ENCODE peak calls at places on chromosomes 16 and 17, in five cellular contexts. G, T, Q, U and R are unnamed samples.

GRCh38 chr17:13158511-13159240 is 140.8 kb upstream of the ELAC2 start:
- DNase-seq in G (no peak), T (no peak), Q (no peak), U (no peak), R (no peak)

GRCh38 chr16:11797957-11798299 is 870 bp upstream of the ZC3H7A start:
- DNase-seq in G (peak; percentile 86), T (no peak), Q (peak; percentile 29), U (no peak), R (no peak)

GRCh38 chr17:9232155-9232475 is 210.8 kb downstream of the NTN1 start:
- DNase-seq in G (no peak), T (no peak), Q (no peak), U (no peak), R (no peak)

GRCh38 chr17:53924530-53925455 is 102.1 kb downstream of the KIF2B start:
- DNase-seq in G (no peak), T (no peak), Q (no peak), U (peak; percentile 0), R (no peak)

GRCh38 chr16:51134876-51135275 is 16.2 kb downstream of the SALL1 start:
- DNase-seq in G (no peak), T (no peak), Q (no peak), U (no peak), R (no peak)

GRCh38 chr17:16443390-16444257 is 28.3 kb downstream of the TRPV2 start:
- DNase-seq in G (no peak), T (no peak), Q (no peak), U (no peak), R (no peak)

GRCh38 chr16:25419681-25420080 is 162.0 kb upstream of the ZKSCAN2 start:
- DNase-seq in G (no peak), T (no peak), Q (no peak), U (no peak), R (no peak)

GRCh38 chr17:63785556-63785955 is 11.6 kb downstream of the DDX42 start:
- DNase-seq in G (no peak), T (no peak), Q (no peak), U (peak; percentile 76), R (peak; percentile 72)

GRCh38 chr16:71927383-71927782 is 32.1 kb downstream of the IST1 start:
- DNase-seq in G (no peak), T (peak; percentile 63), Q (peak; percentile 27), U (peak; percentile 92), R (peak; percentile 76)

GRCh38 chr16:75632857-75633256 is 9.8 kb upstream of the ADAT1 start:
- DNase-seq in G (no peak), T (no peak), Q (no peak), U (no peak), R (no peak)

GRCh38 chr17:49214665-49215360 is 4.3 kb downstream of the ABI3 start:
- DNase-seq in G (no peak), T (no peak), Q (peak; percentile 79), U (no peak), R (no peak)

GRCh38 chr17:16319969-16320368 is 33.3 kb downstream of the CENPV start:
- DNase-seq in G (no peak), T (no peak), Q (no peak), U (no peak), R (no peak)

GRCh38 chr16:80751167-80751566 is 53.2 kb downstream of the CDYL2 start:
- DNase-seq in G (no peak), T (peak; percentile 50), Q (no peak), U (peak; percentile 70), R (no peak)

GRCh38 chr16:82584553-82585152 is 42.1 kb upstream of the CDH13 start:
- DNase-seq in G (no peak), T (no peak), Q (no peak), U (no peak), R (no peak)
- H3K4me3 ChIP-seq in G (no peak overlapping the region), T (no peak overlapping the region), Q (no peak overlapping the region), U (no peak overlapping the region), R (no peak overlapping the region)

GRCh38 chr16:31298340-31298739 is 38.6 kb downstream of the ITGAM start:
- DNase-seq in G (no peak), T (no peak), Q (no peak), U (no peak), R (no peak)
- TF ChIP-seq CTCF in G (no peak), T (no peak), Q (no peak), U (no peak), R (no peak)

DNA sequence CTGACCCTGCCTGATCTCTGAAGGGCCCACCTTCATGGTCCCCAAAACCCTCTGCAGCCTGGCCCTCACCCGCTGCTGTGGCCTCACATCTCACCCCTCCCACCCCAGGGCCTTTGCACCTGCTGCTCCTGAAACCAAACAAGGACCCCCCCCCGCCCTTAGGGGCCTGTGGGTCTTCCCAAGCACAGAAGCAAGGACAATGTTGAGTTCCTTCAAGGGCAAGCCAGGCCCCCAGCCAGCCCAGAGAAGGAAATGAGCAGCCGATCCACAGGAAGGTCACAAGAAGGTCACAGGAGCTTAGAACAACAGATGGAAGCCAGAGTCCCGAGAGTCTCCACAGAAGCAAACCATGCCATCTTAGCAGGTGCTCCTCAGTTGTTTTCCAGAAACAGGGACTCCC is 493 bp upstream of the PDE6G start:
- DNase-seq in G (no peak), T (no peak), Q (no peak), U (no peak), R (no peak)
- H3K4me3 ChIP-seq in G (no peak overlapping the region), T (no peak overlapping the region), Q (no peak overlapping the region), U (no peak overlapping the region), R (no peak overlapping the region)

DNA sequence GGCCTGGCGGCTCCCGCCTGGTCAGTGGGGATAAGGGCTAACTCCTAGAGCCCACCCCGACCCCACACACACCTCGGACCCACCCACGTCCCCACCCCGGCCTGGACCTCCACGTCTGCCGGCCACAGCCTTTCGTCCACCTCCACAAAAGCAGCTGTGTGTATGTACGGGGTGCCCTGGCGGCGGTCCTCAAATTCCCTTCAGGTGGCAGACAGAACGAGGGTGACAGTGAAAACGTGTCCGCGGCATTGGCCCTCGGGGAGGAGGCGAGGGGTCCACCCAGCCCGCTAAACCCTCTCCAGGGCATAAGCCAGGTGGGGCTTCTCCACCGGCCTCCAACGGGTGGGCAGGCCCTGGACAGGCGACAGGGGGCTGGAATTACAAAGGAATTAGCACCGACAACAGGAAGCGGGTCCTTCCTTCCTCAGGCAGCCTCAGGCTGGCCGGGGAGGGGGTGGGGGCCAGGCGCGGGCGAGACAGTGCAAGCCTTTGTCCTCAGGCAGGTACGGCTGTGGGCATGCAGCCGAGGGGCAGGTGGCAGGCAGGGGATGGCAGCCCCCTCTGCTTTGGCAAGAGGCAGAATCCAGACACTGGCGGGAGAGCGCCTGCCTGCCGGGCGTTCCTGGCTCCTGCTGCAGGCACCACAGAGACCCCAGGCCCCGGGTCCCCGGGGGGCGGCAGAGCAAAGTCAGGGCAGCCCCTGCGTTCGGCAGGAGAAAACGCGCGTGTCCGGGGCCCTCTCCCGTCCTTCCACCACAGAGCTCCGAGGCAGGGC is 12.3 kb upstream of the PITPNA start:
- DNase-seq in G (peak; percentile 87), T (no peak), Q (peak; percentile 46), U (no peak), R (no peak)
- TF ChIP-seq CTCF in G (no peak), T (no peak), Q (no peak), U (no peak), R (no peak)

GRCh38 chr17:45248132-45248936 is 13.6 kb downstream of the SPATA32 start:
- DNase-seq in G (peak; percentile 92), T (no peak), Q (peak; percentile 72), U (peak; percentile 31), R (peak; percentile 82)
- H3K4me3 ChIP-seq in G (peak overlapping the region; percentile 29), T (peak overlapping the region; percentile 56), Q (peak overlapping the region; percentile 12), U (peak overlapping the region; percentile 70), R (peak overlapping the region; percentile 62)

DNA sequence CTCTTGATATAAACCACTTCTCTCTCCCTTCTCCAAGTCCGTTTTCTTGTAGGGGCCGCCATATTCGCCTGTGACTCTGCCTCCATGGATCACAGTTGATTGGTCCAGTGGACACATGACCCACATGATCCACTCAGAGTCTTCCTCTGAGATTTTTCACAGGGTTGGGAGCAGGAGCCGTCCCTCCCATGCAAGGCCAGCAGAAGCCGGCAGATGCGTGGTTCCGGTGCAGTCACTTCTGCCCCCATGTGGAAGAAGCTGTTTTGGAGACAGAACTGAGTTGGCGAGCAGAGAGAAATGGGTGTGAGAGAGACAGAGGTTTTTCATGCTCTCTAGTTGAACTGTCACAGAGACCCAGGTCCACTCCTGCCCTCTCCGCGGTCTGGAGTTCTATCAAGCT is 83.3 kb downstream of the C16orf95 start:
- DNase-seq in G (peak; percentile 48), T (no peak), Q (peak; percentile 40), U (peak; percentile 82), R (no peak)
- TF ChIP-seq CTCF in G (no peak), T (peak; percentile 57), Q (no peak), U (peak; percentile 76), R (no peak)

DNA sequence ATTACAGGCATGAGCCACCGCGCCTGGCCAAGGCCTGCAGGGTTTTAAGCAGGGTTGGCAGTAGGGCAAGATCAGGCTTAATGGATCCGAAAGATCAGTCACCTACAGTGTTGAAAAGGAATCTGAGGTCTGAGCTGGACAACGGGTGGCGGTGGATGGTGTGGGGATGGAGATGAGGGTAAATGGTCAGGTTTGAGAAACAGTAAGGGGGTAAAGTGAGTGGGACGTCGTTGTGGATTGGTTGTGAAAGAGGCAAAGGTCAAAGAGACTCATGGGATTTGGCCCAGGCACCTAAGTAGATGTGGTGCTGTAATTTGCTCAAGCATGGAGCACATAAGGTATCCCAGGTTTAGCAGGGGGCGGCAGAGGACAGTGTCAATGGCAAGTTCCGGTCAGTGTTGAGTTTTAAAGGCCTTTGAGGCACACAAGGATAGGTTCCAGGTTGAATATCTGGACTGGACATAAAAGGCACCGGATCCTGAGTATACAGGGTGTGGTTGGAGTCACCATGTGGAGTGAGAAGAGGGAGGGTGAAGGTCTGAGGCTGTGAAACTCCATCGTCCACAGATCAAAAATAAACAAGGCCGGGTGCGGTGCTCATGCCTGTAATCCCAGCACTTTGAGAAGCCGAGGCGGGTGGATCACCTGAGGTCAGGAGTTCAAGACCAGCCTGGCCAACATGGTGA is 1.1 kb upstream of the SLC16A5 start:
- DNase-seq in G (no peak), T (no peak), Q (no peak), U (no peak), R (no peak)
- H3K4me3 ChIP-seq in G (no peak overlapping the region), T (no peak overlapping the region), Q (no peak overlapping the region), U (no peak overlapping the region), R (no peak overlapping the region)

GRCh38 chr17:44014437-44015172 is at the start of gene TMEM101:
- DNase-seq in G (peak; percentile 98), T (peak; percentile 67), Q (peak; percentile 93), U (peak; percentile 97), R (peak; percentile 95)
- TF ChIP-seq CTCF in G (no peak), T (no peak), Q (no peak), U (no peak), R (no peak)

GRCh38 chr17:14310584-14310983 is 9.7 kb downstream of the HS3ST3B1 start:
- DNase-seq in G (peak; percentile 84), T (no peak), Q (no peak), U (no peak), R (no peak)
- H3K4me3 ChIP-seq in G (no peak overlapping the region), T (no peak overlapping the region), Q (no peak overlapping the region), U (peak overlapping the region; percentile 72), R (no peak overlapping the region)

GRCh38 chr16:88536971-88537751 is 33.0 kb upstream of the ZC3H18 start:
- DNase-seq in G (no peak), T (no peak), Q (peak; percentile 54), U (no peak), R (peak; percentile 15)
- TF ChIP-seq CTCF in G (no peak), T (no peak), Q (peak; percentile 15), U (no peak), R (no peak)